ENCODE peak calls at places on chromosomes 12 and 14, in seven cellular contexts. One of them, this sample, is unnamed.

GRCh38 chr12:58850826-58851225 is 69.5 kb downstream of the LRIG3 start:
- DNase-seq in hepatocyte: no peak
- DNase-seq in GM23248: peak; percentile 58
- DNase-seq in neural progenitor cell: no peak
- DNase-seq in PC-3: no peak
- DNase-seq in HCT116: no peak
- DNase-seq in GM23338: no peak
- DNase-seq in this sample: no peak

GRCh38 chr14:72560331-72560730 is 333.6 kb downstream of the DPF3 start:
- DNase-seq in hepatocyte: no peak
- DNase-seq in neural progenitor cell: no peak
- DNase-seq in HCT116: no peak
- DNase-seq in GM23248: peak; percentile 42
- DNase-seq in PC-3: no peak
- DNase-seq in GM23338: no peak
- DNase-seq in this sample: no peak

GRCh38 chr12:22971247-22971646 is 346.3 kb downstream of the ETNK1 start:
- DNase-seq in PC-3: no peak
- DNase-seq in GM23338: no peak
- DNase-seq in neural progenitor cell: no peak
- DNase-seq in GM23248: peak; percentile 11
- DNase-seq in hepatocyte: no peak
- DNase-seq in HCT116: no peak
- DNase-seq in this sample: no peak

GRCh38 chr14:30990766-30991165 is 34.7 kb upstream of the AP4S1 start:
- DNase-seq in GM23338: no peak
- DNase-seq in GM23248: peak; percentile 11
- DNase-seq in hepatocyte: no peak
- DNase-seq in PC-3: no peak
- DNase-seq in HCT116: no peak
- DNase-seq in neural progenitor cell: no peak
- DNase-seq in this sample: no peak

GRCh38 chr14:20331048-20331613 is 1.9 kb downstream of the CCNB1IP1 start:
- DNase-seq in neural progenitor cell: no peak
- DNase-seq in PC-3: no peak
- DNase-seq in hepatocyte: no peak
- DNase-seq in GM23248: no peak
- DNase-seq in HCT116: no peak
- DNase-seq in GM23338: no peak
- DNase-seq in this sample: no peak

GRCh38 chr14:31243860-31244259 is 36.3 kb upstream of the HECTD1 start:
- DNase-seq in GM23248: no peak
- DNase-seq in GM23338: peak; percentile 27
- DNase-seq in HCT116: peak; percentile 96
- DNase-seq in PC-3: peak; percentile 96
- DNase-seq in neural progenitor cell: no peak
- DNase-seq in hepatocyte: peak; percentile 51
- DNase-seq in this sample: no peak

GRCh38 chr12:1329784-1330474 is 264.5 kb downstream of the FBXL14 start:
- DNase-seq in neural progenitor cell: no peak
- DNase-seq in GM23338: no peak
- DNase-seq in GM23248: no peak
- DNase-seq in HCT116: no peak
- DNase-seq in hepatocyte: no peak
- DNase-seq in PC-3: no peak
- DNase-seq in this sample: no peak

GRCh38 chr14:93987815-93988476 is 9.2 kb upstream of the CCDC197 start:
- DNase-seq in GM23248: no peak
- DNase-seq in neural progenitor cell: no peak
- DNase-seq in PC-3: no peak
- DNase-seq in HCT116: no peak
- DNase-seq in GM23338: peak; percentile 63
- DNase-seq in hepatocyte: no peak
- DNase-seq in this sample: no peak

GRCh38 chr12:49974231-49974675 is 1.5 kb downstream of the AQP6 start:
- DNase-seq in neural progenitor cell: peak; percentile 75
- DNase-seq in hepatocyte: peak; percentile 80
- DNase-seq in GM23338: peak; percentile 58
- DNase-seq in PC-3: peak; percentile 38
- DNase-seq in HCT116: no peak
- DNase-seq in GM23248: peak; percentile 45
- DNase-seq in this sample: no peak

GRCh38 chr12:6084261-6084968 is 40.1 kb downstream of the VWF start:
- DNase-seq in neural progenitor cell: peak; percentile 91
- DNase-seq in HCT116: peak; percentile 60
- DNase-seq in GM23338: peak; percentile 86
- DNase-seq in GM23248: peak; percentile 79
- DNase-seq in PC-3: peak; percentile 86
- DNase-seq in hepatocyte: peak; percentile 81
- DNase-seq in this sample: no peak

GRCh38 chr14:72753044-72753710 is 140.7 kb downstream of the DPF3 start:
- DNase-seq in PC-3: no peak
- DNase-seq in HCT116: no peak
- DNase-seq in neural progenitor cell: no peak
- DNase-seq in GM23338: no peak
- DNase-seq in hepatocyte: no peak
- DNase-seq in GM23248: no peak
- DNase-seq in this sample: no peak

GRCh38 chr14:33943484-33943883 is 7.4 kb downstream of the EGLN3 start:
- DNase-seq in GM23338: no peak
- DNase-seq in GM23248: no peak
- DNase-seq in PC-3: no peak
- DNase-seq in hepatocyte: no peak
- DNase-seq in HCT116: no peak
- DNase-seq in neural progenitor cell: no peak
- DNase-seq in this sample: no peak

GRCh38 chr14:75268638-75269550 is 9.7 kb upstream of the FOS start:
- DNase-seq in PC-3: no peak
- DNase-seq in GM23248: no peak
- DNase-seq in hepatocyte: no peak
- DNase-seq in GM23338: peak; percentile 39
- DNase-seq in neural progenitor cell: no peak
- DNase-seq in HCT116: no peak
- DNase-seq in this sample: no peak

GRCh38 chr12:38123566-38124246 is 192.9 kb upstream of the ALG10B start:
- DNase-seq in GM23338: no peak
- DNase-seq in PC-3: no peak
- DNase-seq in hepatocyte: no peak
- DNase-seq in HCT116: no peak
- DNase-seq in neural progenitor cell: no peak
- DNase-seq in GM23248: no peak
- DNase-seq in this sample: no peak

GRCh38 chr14:29814153-29815057 is 113.2 kb downstream of the PRKD1 start:
- DNase-seq in neural progenitor cell: no peak
- DNase-seq in GM23338: no peak
- DNase-seq in PC-3: no peak
- DNase-seq in GM23248: no peak
- DNase-seq in HCT116: no peak
- DNase-seq in hepatocyte: no peak
- DNase-seq in this sample: no peak

GRCh38 chr12:18165422-18165871 is 75.5 kb upstream of the RERGL start:
- DNase-seq in GM23248: peak; percentile 76
- DNase-seq in GM23338: no peak
- DNase-seq in PC-3: peak; percentile 6
- DNase-seq in HCT116: no peak
- DNase-seq in hepatocyte: peak; percentile 15
- DNase-seq in neural progenitor cell: no peak
- DNase-seq in this sample: peak; percentile 80

GRCh38 chr12:131223791-131224567 is 270.3 kb downstream of the ADGRD1 start:
- DNase-seq in GM23338: peak; percentile 83
- DNase-seq in GM23248: no peak
- DNase-seq in hepatocyte: no peak
- DNase-seq in PC-3: peak; percentile 12
- DNase-seq in HCT116: peak; percentile 81
- DNase-seq in neural progenitor cell: no peak
- DNase-seq in this sample: no peak

GRCh38 chr14:20684662-20685456 is 499 bp downstream of the RNASE4 start:
- DNase-seq in HCT116: peak; percentile 42
- DNase-seq in PC-3: peak; percentile 50
- DNase-seq in neural progenitor cell: peak; percentile 29
- DNase-seq in GM23248: peak; percentile 72
- DNase-seq in hepatocyte: peak; percentile 43
- DNase-seq in GM23338: peak; percentile 66
- DNase-seq in this sample: no peak

GRCh38 chr12:112559784-112560183 is 141.0 kb downstream of the PTPN11 start:
- DNase-seq in GM23248: no peak
- DNase-seq in GM23338: no peak
- DNase-seq in HCT116: no peak
- DNase-seq in PC-3: no peak
- DNase-seq in neural progenitor cell: no peak
- DNase-seq in hepatocyte: no peak
- DNase-seq in this sample: peak; percentile 26

GRCh38 chr12:46981627-46982026 is 97.8 kb upstream of the PCED1B start:
- DNase-seq in GM23338: no peak
- DNase-seq in PC-3: no peak
- DNase-seq in neural progenitor cell: no peak
- DNase-seq in hepatocyte: no peak
- DNase-seq in HCT116: no peak
- DNase-seq in GM23248: peak; percentile 54
- DNase-seq in this sample: no peak

GRCh38 chr14:55968741-55969140 is 149.5 kb upstream of the PELI2 start:
- DNase-seq in GM23338: no peak
- DNase-seq in HCT116: no peak
- DNase-seq in hepatocyte: no peak
- DNase-seq in neural progenitor cell: no peak
- DNase-seq in GM23248: no peak
- DNase-seq in PC-3: peak; percentile 23
- DNase-seq in this sample: no peak

GRCh38 chr12:93363854-93364297 is 13.8 kb upstream of the NUDT4 start:
- DNase-seq in HCT116: no peak
- DNase-seq in GM23248: no peak
- DNase-seq in neural progenitor cell: no peak
- DNase-seq in PC-3: no peak
- DNase-seq in GM23338: no peak
- DNase-seq in hepatocyte: no peak
- DNase-seq in this sample: no peak

GRCh38 chr14:104797112-104798044 is 1.8 kb upstream of the AKT1 start:
- DNase-seq in PC-3: no peak
- DNase-seq in neural progenitor cell: peak; percentile 56
- DNase-seq in HCT116: no peak
- DNase-seq in GM23248: no peak
- DNase-seq in hepatocyte: peak; percentile 54
- DNase-seq in GM23338: peak; percentile 46
- DNase-seq in this sample: peak; percentile 49

GRCh38 chr14:30874999-30875787 is 834 bp downstream of the COCH start:
- DNase-seq in GM23338: peak; percentile 59
- DNase-seq in HCT116: no peak
- DNase-seq in PC-3: no peak
- DNase-seq in hepatocyte: peak; percentile 8
- DNase-seq in GM23248: peak; percentile 10
- DNase-seq in neural progenitor cell: peak; percentile 50
- DNase-seq in this sample: no peak

GRCh38 chr14:36503771-36504741 is 16.0 kb downstream of the NKX2-1 start:
- DNase-seq in GM23248: no peak
- DNase-seq in HCT116: no peak
- DNase-seq in hepatocyte: peak; percentile 23
- DNase-seq in PC-3: no peak
- DNase-seq in neural progenitor cell: peak; percentile 79
- DNase-seq in GM23338: peak; percentile 57
- DNase-seq in this sample: no peak
- TF ChIP-seq EZH2 in GM23248: peak; percentile 96
- TF ChIP-seq EZH2 in HCT116: no peak
- TF ChIP-seq EZH2 in hepatocyte: peak; percentile 57
- TF ChIP-seq EZH2 in PC-3: no peak
- TF ChIP-seq EZH2 in neural progenitor cell: peak; percentile 96
- TF ChIP-seq EZH2 in GM23338: peak; percentile 89
- TF ChIP-seq EZH2 in this sample: no peak

DNA sequence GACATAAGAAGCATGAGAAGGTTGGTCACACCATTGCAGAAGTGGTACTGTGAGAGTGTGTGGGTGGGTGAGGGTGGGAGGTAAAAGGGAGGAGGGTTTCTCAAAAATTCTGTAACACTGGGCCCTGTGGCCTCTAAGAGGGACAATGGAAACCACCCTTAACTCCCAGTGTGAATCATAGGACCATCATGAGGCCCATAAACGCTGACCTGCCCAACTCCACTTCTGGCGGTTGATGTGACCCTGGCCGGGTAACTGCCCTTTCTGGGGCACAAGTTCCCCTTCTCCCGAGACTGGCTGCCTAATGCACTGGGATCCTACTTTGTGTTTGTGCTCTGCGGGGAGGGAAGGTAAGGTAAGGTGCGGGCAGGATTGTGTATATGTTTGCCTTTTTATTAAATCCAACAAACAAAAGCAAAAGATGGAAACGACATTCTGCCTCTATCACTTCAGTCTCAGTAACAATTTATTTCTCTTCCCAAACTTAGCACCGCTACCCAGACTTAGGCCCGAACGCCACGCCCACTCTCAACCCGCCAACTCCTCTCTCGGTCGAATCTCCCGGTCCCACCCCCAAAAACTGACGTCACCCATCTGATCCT is 533 bp downstream of the METTL1 start:
- DNase-seq in HCT116: peak; percentile 89
- DNase-seq in GM23338: peak; percentile 99
- DNase-seq in neural progenitor cell: peak; percentile 96
- DNase-seq in GM23248: peak; percentile 95
- DNase-seq in hepatocyte: peak; percentile 93
- DNase-seq in PC-3: peak; percentile 90
- DNase-seq in this sample: peak; percentile 92
- H3K4me3 ChIP-seq in HCT116: peak overlapping the region; percentile 97
- H3K4me3 ChIP-seq in GM23338: peak overlapping the region; percentile 78
- H3K4me3 ChIP-seq in neural progenitor cell: peak overlapping the region; percentile 72
- H3K4me3 ChIP-seq in GM23248: peak overlapping the region; percentile 99
- H3K4me3 ChIP-seq in hepatocyte: peak overlapping the region; percentile 56
- H3K4me3 ChIP-seq in PC-3: peak overlapping the region; percentile 84
- H3K4me3 ChIP-seq in this sample: peak overlapping the region; percentile 97

DNA sequence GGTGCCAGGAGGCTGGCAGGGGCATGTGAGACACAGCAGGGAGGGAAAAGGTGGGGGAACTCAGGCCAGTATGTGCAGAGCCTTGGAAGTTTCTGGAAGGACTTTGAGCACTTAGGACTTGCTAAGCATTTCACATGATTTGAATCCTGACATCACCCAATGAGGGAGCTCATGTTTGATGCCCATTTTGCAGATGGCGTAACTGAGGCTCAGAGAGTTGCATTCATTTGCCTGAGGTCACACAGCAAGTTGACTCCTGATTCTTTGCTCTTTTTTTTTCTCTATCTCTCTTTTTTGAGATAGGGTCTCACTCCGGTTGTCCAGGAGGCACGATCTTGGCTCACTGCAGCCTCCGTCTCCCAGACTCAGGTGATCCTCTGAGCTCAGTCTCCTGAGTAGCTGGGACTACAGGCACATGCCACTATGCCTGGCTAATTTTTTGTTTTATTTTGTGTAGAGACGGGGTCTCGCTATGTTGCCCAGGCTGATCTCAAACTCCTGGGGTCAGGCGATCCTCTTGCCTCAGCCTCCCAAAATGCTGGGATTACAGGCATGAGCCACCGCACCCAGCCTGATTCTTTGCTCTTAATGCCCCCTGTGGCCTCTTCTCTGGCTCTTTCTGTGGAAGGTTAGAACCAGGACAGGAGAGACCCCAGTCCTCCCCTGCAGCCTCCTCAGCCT is 246.1 kb downstream of the RBM19 start:
- DNase-seq in PC-3: no peak
- DNase-seq in GM23338: no peak
- DNase-seq in GM23248: no peak
- DNase-seq in neural progenitor cell: no peak
- DNase-seq in HCT116: no peak
- DNase-seq in hepatocyte: no peak
- DNase-seq in this sample: no peak
- TF ChIP-seq EZH2phosphoT487 in PC-3: no peak
- TF ChIP-seq EZH2phosphoT487 in GM23338: no peak
- TF ChIP-seq EZH2phosphoT487 in GM23248: no peak
- TF ChIP-seq EZH2phosphoT487 in neural progenitor cell: no peak
- TF ChIP-seq EZH2phosphoT487 in HCT116: no peak
- TF ChIP-seq EZH2phosphoT487 in hepatocyte: no peak
- TF ChIP-seq EZH2phosphoT487 in this sample: no peak

GRCh38 chr14:91264151-91265150 is 19.9 kb upstream of the GPR68 start:
- DNase-seq in GM23338: peak; percentile 65
- DNase-seq in GM23248: peak; percentile 59
- DNase-seq in hepatocyte: peak; percentile 38
- DNase-seq in HCT116: no peak
- DNase-seq in neural progenitor cell: peak; percentile 40
- DNase-seq in PC-3: peak; percentile 30
- DNase-seq in this sample: no peak
- TF ChIP-seq EZH2 in GM23338: peak; percentile 37
- TF ChIP-seq EZH2 in GM23248: no peak
- TF ChIP-seq EZH2 in hepatocyte: no peak
- TF ChIP-seq EZH2 in HCT116: no peak
- TF ChIP-seq EZH2 in neural progenitor cell: peak; percentile 58
- TF ChIP-seq EZH2 in PC-3: no peak
- TF ChIP-seq EZH2 in this sample: no peak

This sample was measured in MM.1S.